ENCODE peak calls at places on chromosomes 4 and X, in seven cellular contexts. One of them, this sample, is unnamed.
A peak's percentile ranks its signal among the peaks of the same experiment; 100 is the strongest.

GRCh38 chr4:138865765-138866164 is 149.8 kb upstream of the NOCT start:
- DNase-seq in esophagus squamous epithelium: no peak
- DNase-seq in Calu3: no peak
- DNase-seq in AG04450: no peak
- DNase-seq in endothelial cell: no peak
- DNase-seq in hepatocyte: no peak
- DNase-seq in AG10803: no peak
- DNase-seq in this sample: no peak

GRCh38 chr4:182960228-182960627 is 43.0 kb upstream of the DCTD start:
- DNase-seq in esophagus squamous epithelium: no peak
- DNase-seq in Calu3: no peak
- DNase-seq in AG04450: no peak
- DNase-seq in endothelial cell: no peak
- DNase-seq in hepatocyte: no peak
- DNase-seq in AG10803: no peak
- DNase-seq in this sample: no peak

GRCh38 chr4:101865501-101866062 is 75.1 kb downstream of the BANK1 start:
- DNase-seq in esophagus squamous epithelium: no peak
- DNase-seq in Calu3: no peak
- DNase-seq in AG04450: no peak
- DNase-seq in endothelial cell: no peak
- DNase-seq in hepatocyte: peak; percentile 8
- DNase-seq in AG10803: peak; percentile 61
- DNase-seq in this sample: peak; percentile 34

GRCh38 chr4:15702941-15703403 is at the start of gene BST1:
- DNase-seq in esophagus squamous epithelium: no peak
- DNase-seq in Calu3: peak; percentile 28
- DNase-seq in AG04450: no peak
- DNase-seq in endothelial cell: peak; percentile 57
- DNase-seq in hepatocyte: peak; percentile 48
- DNase-seq in AG10803: peak; percentile 53
- DNase-seq in this sample: no peak

GRCh38 chr4:146330392-146330791 is 116.1 kb downstream of the REELD1 start:
- DNase-seq in esophagus squamous epithelium: no peak
- DNase-seq in Calu3: no peak
- DNase-seq in AG04450: no peak
- DNase-seq in endothelial cell: no peak
- DNase-seq in hepatocyte: no peak
- DNase-seq in AG10803: no peak
- DNase-seq in this sample: no peak

GRCh38 chr4:107825072-107825789 is 499 bp downstream of the SGMS2 start:
- DNase-seq in esophagus squamous epithelium: no peak
- DNase-seq in Calu3: peak; percentile 47
- DNase-seq in AG04450: no peak
- DNase-seq in endothelial cell: peak; percentile 29
- DNase-seq in hepatocyte: peak; percentile 72
- DNase-seq in AG10803: peak; percentile 44
- DNase-seq in this sample: no peak

GRCh38 chrX:63764946-63765345 is 20.1 kb downstream of the ARHGEF9 start:
- DNase-seq in esophagus squamous epithelium: no peak
- DNase-seq in Calu3: no peak
- DNase-seq in AG04450: no peak
- DNase-seq in endothelial cell: no peak
- DNase-seq in hepatocyte: no peak
- DNase-seq in AG10803: peak; percentile 6
- DNase-seq in this sample: no peak

GRCh38 chr4:78451407-78451806 is 100.2 kb upstream of the ANXA3 start:
- DNase-seq in esophagus squamous epithelium: no peak
- DNase-seq in Calu3: no peak
- DNase-seq in AG04450: no peak
- DNase-seq in endothelial cell: no peak
- DNase-seq in hepatocyte: no peak
- DNase-seq in AG10803: no peak
- DNase-seq in this sample: no peak

GRCh38 chr4:2515835-2516550 is 20.5 kb upstream of the FAM193A start:
- DNase-seq in esophagus squamous epithelium: no peak
- DNase-seq in Calu3: no peak
- DNase-seq in AG04450: no peak
- DNase-seq in endothelial cell: no peak
- DNase-seq in hepatocyte: no peak
- DNase-seq in AG10803: no peak
- DNase-seq in this sample: no peak

GRCh38 chr4:127732623-127733199 is 2.5 kb downstream of the SLC25A31 start:
- DNase-seq in esophagus squamous epithelium: no peak
- DNase-seq in Calu3: peak; percentile 2
- DNase-seq in AG04450: peak; percentile 15
- DNase-seq in endothelial cell: no peak
- DNase-seq in hepatocyte: peak; percentile 32
- DNase-seq in AG10803: peak; percentile 51
- DNase-seq in this sample: peak; percentile 25

GRCh38 chr4:3786196-3786869 is 20.1 kb downstream of the ADRA2C start:
- DNase-seq in esophagus squamous epithelium: no peak
- DNase-seq in Calu3: peak; percentile 73
- DNase-seq in AG04450: no peak
- DNase-seq in endothelial cell: no peak
- DNase-seq in hepatocyte: peak; percentile 48
- DNase-seq in AG10803: no peak
- DNase-seq in this sample: peak; percentile 10

GRCh38 chr4:52932586-52933482 is 70.7 kb downstream of the RASL11B start:
- DNase-seq in esophagus squamous epithelium: no peak
- DNase-seq in Calu3: no peak
- DNase-seq in AG04450: no peak
- DNase-seq in endothelial cell: no peak
- DNase-seq in hepatocyte: no peak
- DNase-seq in AG10803: peak; percentile 41
- DNase-seq in this sample: no peak

GRCh38 chrX:12970691-12971202 is 4.2 kb upstream of the TMSB4X start:
- DNase-seq in esophagus squamous epithelium: no peak
- DNase-seq in Calu3: peak; percentile 55
- DNase-seq in AG04450: no peak
- DNase-seq in endothelial cell: no peak
- DNase-seq in hepatocyte: peak; percentile 79
- DNase-seq in AG10803: peak; percentile 67
- DNase-seq in this sample: no peak

GRCh38 chrX:119398974-119399771 is at the start of gene SLC25A43:
- DNase-seq in esophagus squamous epithelium: no peak
- DNase-seq in Calu3: peak; percentile 33
- DNase-seq in AG04450: no peak
- DNase-seq in endothelial cell: peak; percentile 12
- DNase-seq in hepatocyte: peak; percentile 52
- DNase-seq in AG10803: peak; percentile 26
- DNase-seq in this sample: no peak

GRCh38 chr4:23213198-23213597 is 520.5 kb downstream of the GBA3 start:
- DNase-seq in esophagus squamous epithelium: no peak
- DNase-seq in Calu3: no peak
- DNase-seq in AG04450: no peak
- DNase-seq in endothelial cell: no peak
- DNase-seq in hepatocyte: no peak
- DNase-seq in AG10803: no peak
- DNase-seq in this sample: no peak

GRCh38 chrX:63812826-63813225 is 27.8 kb upstream of the ARHGEF9 start:
- DNase-seq in esophagus squamous epithelium: no peak
- DNase-seq in Calu3: no peak
- DNase-seq in AG04450: no peak
- DNase-seq in endothelial cell: no peak
- DNase-seq in hepatocyte: no peak
- DNase-seq in AG10803: no peak
- DNase-seq in this sample: no peak

GRCh38 chrX:23890933-23891332 is 16.8 kb downstream of the APOO start:
- DNase-seq in esophagus squamous epithelium: no peak
- DNase-seq in Calu3: no peak
- DNase-seq in AG04450: no peak
- DNase-seq in endothelial cell: no peak
- DNase-seq in hepatocyte: no peak
- DNase-seq in AG10803: no peak
- DNase-seq in this sample: no peak

GRCh38 chr4:98467627-98468072 is 190.8 kb downstream of the TSPAN5 start:
- DNase-seq in esophagus squamous epithelium: peak; percentile 22
- DNase-seq in Calu3: peak; percentile 66
- DNase-seq in AG04450: peak; percentile 88
- DNase-seq in endothelial cell: peak; percentile 71
- DNase-seq in hepatocyte: peak; percentile 93
- DNase-seq in AG10803: peak; percentile 93
- DNase-seq in this sample: peak; percentile 71
- TF ChIP-seq CTCF in esophagus squamous epithelium: peak; percentile 75
- TF ChIP-seq CTCF in Calu3: peak; percentile 59
- TF ChIP-seq CTCF in AG04450: peak; percentile 88
- TF ChIP-seq CTCF in endothelial cell: peak; percentile 73
- TF ChIP-seq CTCF in hepatocyte: peak; percentile 96
- TF ChIP-seq CTCF in AG10803: peak; percentile 86
- TF ChIP-seq CTCF in this sample: peak; percentile 81

DNA sequence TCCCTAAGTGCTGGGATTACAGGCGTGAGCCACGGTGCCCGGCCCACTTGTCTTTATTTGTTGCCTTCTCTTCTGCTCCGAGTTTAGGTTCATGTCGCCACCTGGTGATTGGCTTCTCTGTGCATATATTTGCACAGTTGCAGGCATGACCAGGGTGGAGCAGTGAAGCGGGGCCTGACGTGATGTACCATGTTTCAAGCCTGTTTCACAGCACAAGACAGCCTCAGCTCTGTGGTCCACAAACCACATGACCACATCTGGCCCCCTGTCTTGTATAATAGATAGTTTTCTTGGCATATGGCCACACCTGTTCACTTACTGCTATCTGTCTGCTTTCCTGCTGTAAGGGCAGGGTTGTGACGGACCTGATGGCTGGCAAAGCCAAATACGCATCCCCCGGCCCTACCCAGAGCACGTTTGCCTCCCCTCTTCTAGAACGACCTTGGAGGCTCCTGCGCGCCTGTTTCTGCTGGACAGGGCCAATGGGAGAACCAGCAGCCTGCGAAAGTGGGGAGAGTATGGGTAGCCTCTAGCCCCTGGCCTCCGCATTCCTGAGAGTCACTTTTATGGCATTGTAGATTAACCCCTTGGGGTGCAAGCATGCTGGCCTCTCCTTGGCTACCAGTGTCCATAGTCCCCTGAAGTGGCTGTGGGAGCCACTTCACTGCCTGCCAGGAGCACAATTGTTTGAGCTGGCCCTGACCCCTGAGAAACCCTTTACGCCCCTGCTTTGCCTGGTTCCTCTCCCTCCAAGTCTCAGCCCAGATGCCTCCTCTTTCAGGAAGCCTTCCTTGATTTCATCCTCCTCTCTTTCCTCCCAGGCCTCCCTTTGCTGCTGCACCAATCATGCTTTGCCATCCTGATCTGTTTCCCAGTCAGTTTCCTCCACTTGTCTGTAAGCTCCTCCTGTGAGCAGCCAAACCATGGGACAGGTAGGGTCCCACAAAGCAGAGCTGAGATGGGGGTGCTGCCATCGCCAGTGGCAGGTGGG is 6.0 kb upstream of the SH3TC1 start:
- DNase-seq in esophagus squamous epithelium: no peak
- DNase-seq in Calu3: peak; percentile 56
- DNase-seq in AG04450: no peak
- DNase-seq in endothelial cell: no peak
- DNase-seq in hepatocyte: peak; percentile 81
- DNase-seq in AG10803: peak; percentile 38
- DNase-seq in this sample: no peak
- TF ChIP-seq CTCF in esophagus squamous epithelium: peak; percentile 27
- TF ChIP-seq CTCF in Calu3: no peak
- TF ChIP-seq CTCF in AG04450: no peak
- TF ChIP-seq CTCF in endothelial cell: no peak
- TF ChIP-seq CTCF in hepatocyte: peak; percentile 50
- TF ChIP-seq CTCF in AG10803: peak; percentile 30
- TF ChIP-seq CTCF in this sample: peak; percentile 37

DNA sequence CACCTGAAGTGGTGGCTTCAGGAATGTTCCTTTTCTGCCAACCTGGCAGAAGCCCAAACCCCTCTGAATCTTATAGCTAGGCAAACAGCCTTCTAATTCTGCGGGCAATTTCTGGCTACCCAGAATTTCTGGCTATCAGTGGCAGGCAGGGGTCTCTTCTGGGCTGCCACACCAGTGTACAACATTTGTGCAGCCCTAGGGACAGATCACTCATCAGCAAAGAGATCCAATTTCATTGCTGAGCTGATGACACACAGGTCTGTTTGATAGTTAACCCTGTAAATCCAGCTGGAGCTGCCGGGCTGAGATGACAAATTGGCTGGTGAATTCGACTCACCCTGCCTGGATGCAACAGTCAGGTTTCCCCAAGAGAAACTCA is 2.4 kb downstream of the MID1 start:
- DNase-seq in esophagus squamous epithelium: no peak
- DNase-seq in Calu3: peak; percentile 31
- DNase-seq in AG04450: no peak
- DNase-seq in endothelial cell: no peak
- DNase-seq in hepatocyte: no peak
- DNase-seq in AG10803: peak; percentile 26
- DNase-seq in this sample: no peak
- TF ChIP-seq CTCF in esophagus squamous epithelium: no peak
- TF ChIP-seq CTCF in Calu3: no peak
- TF ChIP-seq CTCF in AG04450: no peak
- TF ChIP-seq CTCF in endothelial cell: no peak
- TF ChIP-seq CTCF in hepatocyte: no peak
- TF ChIP-seq CTCF in AG10803: no peak
- TF ChIP-seq CTCF in this sample: no peak

GRCh38 chrX:49176421-49177326 is 5.0 kb downstream of the PLP2 start:
- DNase-seq in esophagus squamous epithelium: no peak
- DNase-seq in Calu3: peak; percentile 28
- DNase-seq in AG04450: no peak
- DNase-seq in endothelial cell: no peak
- DNase-seq in hepatocyte: no peak
- DNase-seq in AG10803: no peak
- DNase-seq in this sample: no peak

GRCh38 chrX:49178537-49178936 is 6.8 kb downstream of the PLP2 start:
- DNase-seq in esophagus squamous epithelium: no peak
- DNase-seq in Calu3: no peak
- DNase-seq in AG04450: no peak
- DNase-seq in endothelial cell: no peak
- DNase-seq in hepatocyte: no peak
- DNase-seq in AG10803: no peak
- DNase-seq in this sample: no peak

GRCh38 chrX:49175875-49176274 is 4.2 kb downstream of the PLP2 start:
- DNase-seq in esophagus squamous epithelium: no peak
- DNase-seq in Calu3: no peak
- DNase-seq in AG04450: no peak
- DNase-seq in endothelial cell: no peak
- DNase-seq in hepatocyte: no peak
- DNase-seq in AG10803: no peak
- DNase-seq in this sample: no peak

GRCh38 chrX:49177873-49178480 is 6.3 kb downstream of the PLP2 start:
- DNase-seq in esophagus squamous epithelium: no peak
- DNase-seq in Calu3: no peak
- DNase-seq in AG04450: no peak
- DNase-seq in endothelial cell: no peak
- DNase-seq in hepatocyte: no peak
- DNase-seq in AG10803: no peak
- DNase-seq in this sample: no peak

DNA sequence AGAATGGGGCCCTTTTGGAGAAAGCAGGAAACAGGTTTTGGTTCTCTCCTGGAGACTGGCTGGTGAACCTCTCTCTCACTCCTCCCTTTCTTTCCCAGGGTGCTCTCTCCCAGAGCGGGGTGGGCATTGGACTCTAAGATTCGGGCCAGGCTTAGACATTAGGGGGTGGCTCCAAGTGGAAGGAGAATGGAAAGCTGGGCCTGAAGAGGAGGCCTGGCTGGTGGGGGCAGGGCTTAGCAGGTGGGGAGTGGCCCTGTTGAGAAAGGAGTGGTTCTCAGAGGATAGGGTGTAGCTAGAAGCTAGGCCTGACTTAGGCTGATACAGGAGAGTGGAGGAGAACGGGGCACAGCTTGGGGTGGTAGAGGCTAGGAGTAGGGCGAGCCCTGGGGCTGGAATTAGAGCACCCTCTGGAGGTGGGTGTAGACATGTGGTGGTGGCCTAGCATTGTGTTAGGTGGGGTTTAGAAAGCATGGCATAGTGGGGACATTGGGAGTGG is 5.7 kb downstream of the PLP2 start:
- DNase-seq in esophagus squamous epithelium: no peak
- DNase-seq in Calu3: peak; percentile 21
- DNase-seq in AG04450: no peak
- DNase-seq in endothelial cell: no peak
- DNase-seq in hepatocyte: no peak
- DNase-seq in AG10803: no peak
- DNase-seq in this sample: no peak
- TF ChIP-seq CTCF in esophagus squamous epithelium: peak; percentile 5
- TF ChIP-seq CTCF in Calu3: no peak
- TF ChIP-seq CTCF in AG04450: no peak
- TF ChIP-seq CTCF in endothelial cell: no peak
- TF ChIP-seq CTCF in hepatocyte: no peak
- TF ChIP-seq CTCF in AG10803: no peak
- TF ChIP-seq CTCF in this sample: peak; percentile 15

This sample was measured in retinal pigment epithelial cell.